ENCODE peak calls at places on chromosome 14, in nine cellular contexts. M, F, X, U, P, C, Q, K and L are unnamed samples.
A peak's percentile ranks its signal among the peaks of the same experiment; 100 is the strongest.

GRCh38 chr14:68141531-68142088 is 322.0 kb downstream of the RAD51B start:
- DNase-seq in M (peak; percentile 29), F (peak; percentile 42), X (no peak), U (no peak), P (no peak), C (peak; percentile 74), Q (no peak), K (no peak), L (no peak)

GRCh38 chr14:102090713-102091112 is 3.9 kb upstream of the HSP90AA1 start:
- DNase-seq in M (no peak), F (no peak), X (no peak), U (no peak), P (no peak), C (no peak), Q (no peak), K (no peak), L (no peak)

GRCh38 chr14:50342211-50343080 is 30.3 kb downstream of the DMAC2L start:
- DNase-seq in M (peak; percentile 75), F (peak; percentile 88), X (peak; percentile 39), U (peak; percentile 64), P (peak; percentile 82), C (peak; percentile 81), Q (peak; percentile 76), K (peak; percentile 61), L (no peak)

GRCh38 chr14:79278798-79279644 is 932.3 kb downstream of the DIO2 start:
- DNase-seq in M (peak; percentile 91), F (peak; percentile 93), X (peak; percentile 19), U (no peak), P (peak; percentile 98), C (peak; percentile 83), Q (peak; percentile 87), K (peak; percentile 39), L (no peak)

GRCh38 chr14:49924852-49925251 is 32.0 kb downstream of the ARF6 start:
- DNase-seq in M (no peak), F (no peak), X (no peak), U (no peak), P (no peak), C (no peak), Q (no peak), K (no peak), L (no peak)

GRCh38 chr14:103194256-103195045 is 71.2 kb downstream of the TNFAIP2 start:
- DNase-seq in M (no peak), F (peak; percentile 82), X (no peak), U (no peak), P (no peak), C (peak; percentile 81), Q (no peak), K (peak; percentile 49), L (no peak)

GRCh38 chr14:58607571-58608317 is 30.0 kb upstream of the DACT1 start:
- DNase-seq in M (peak; percentile 27), F (peak; percentile 40), X (no peak), U (no peak), P (no peak), C (peak; percentile 29), Q (no peak), K (no peak), L (no peak)

GRCh38 chr14:105328070-105328677 is 13.6 kb downstream of the PACS2 start:
- DNase-seq in M (no peak), F (no peak), X (no peak), U (no peak), P (peak; percentile 36), C (no peak), Q (no peak), K (no peak), L (no peak)

GRCh38 chr14:21999400-21999799 is 325.8 kb upstream of the OR4E1 start:
- DNase-seq in M (no peak), F (no peak), X (no peak), U (no peak), P (no peak), C (no peak), Q (no peak), K (no peak), L (no peak)

GRCh38 chr14:77653473-77653872 is 37.0 kb upstream of the SPTLC2 start:
- DNase-seq in M (no peak), F (no peak), X (no peak), U (no peak), P (peak; percentile 82), C (no peak), Q (no peak), K (no peak), L (no peak)

GRCh38 chr14:66514206-66514605 is 6.3 kb downstream of the GPHN start:
- DNase-seq in M (no peak), F (peak; percentile 48), X (no peak), U (no peak), P (no peak), C (peak; percentile 48), Q (no peak), K (no peak), L (no peak)

GRCh38 chr14:75969891-75970290 is 11.9 kb downstream of the TGFB3 start:
- DNase-seq in M (no peak), F (no peak), X (no peak), U (no peak), P (peak; percentile 48), C (no peak), Q (no peak), K (no peak), L (no peak)

GRCh38 chr14:61578745-61579144 is 116.6 kb upstream of the HIF1A start:
- DNase-seq in M (peak; percentile 29), F (peak; percentile 61), X (no peak), U (no peak), P (no peak), C (no peak), Q (no peak), K (no peak), L (no peak)

GRCh38 chr14:52473557-52473956 is 78.7 kb downstream of the TXNDC16 start:
- DNase-seq in M (peak; percentile 62), F (peak; percentile 76), X (no peak), U (no peak), P (no peak), C (peak; percentile 71), Q (no peak), K (no peak), L (peak; percentile 10)

GRCh38 chr14:26204362-26204953 is 393.4 kb downstream of the NOVA1 start:
- DNase-seq in M (peak; percentile 27), F (peak; percentile 12), X (no peak), U (no peak), P (no peak), C (peak; percentile 25), Q (no peak), K (no peak), L (no peak)

GRCh38 chr14:26200675-26201074 is 397.2 kb downstream of the NOVA1 start:
- DNase-seq in M (peak; percentile 15), F (peak; percentile 41), X (no peak), U (no peak), P (no peak), C (peak; percentile 9), Q (no peak), K (no peak), L (no peak)

GRCh38 chr14:26204954-26205479 is 392.8 kb downstream of the NOVA1 start:
- DNase-seq in M (peak; percentile 27), F (peak; percentile 31), X (no peak), U (no peak), P (peak; percentile 86), C (peak; percentile 30), Q (peak; percentile 65), K (peak; percentile 36), L (no peak)

GRCh38 chr14:26206640-26207039 is 391.2 kb downstream of the NOVA1 start:
- DNase-seq in M (no peak), F (no peak), X (no peak), U (no peak), P (no peak), C (no peak), Q (no peak), K (no peak), L (no peak)
- TF ChIP-seq CTCF in M (no peak), F (no peak), X (no peak), U (no peak), P (peak; percentile 30), C (no peak), Q (no peak), K (no peak), L (no peak)

DNA sequence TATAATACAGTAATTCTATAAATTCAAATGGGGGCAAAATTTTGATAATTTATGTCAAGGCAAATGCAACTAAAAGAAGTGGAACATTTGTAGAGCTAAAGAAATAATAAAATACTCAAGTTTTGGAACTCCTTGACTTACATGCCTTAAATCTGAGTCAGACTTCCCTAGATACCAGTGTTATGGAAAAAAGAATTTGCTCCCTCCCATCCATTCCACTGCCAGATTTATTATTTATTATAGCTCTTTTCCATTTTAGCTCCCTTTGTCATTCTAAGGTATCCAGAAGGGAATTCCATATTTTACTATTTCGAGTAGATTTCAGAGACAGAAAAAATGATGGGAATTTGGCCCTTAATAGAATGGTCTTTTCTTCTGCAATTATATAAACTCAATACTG is 44.0 kb downstream of the RHOJ start:
- DNase-seq in M (peak; percentile 36), F (peak; percentile 55), X (no peak), U (no peak), P (no peak), C (peak; percentile 51), Q (no peak), K (no peak), L (no peak)
- H3K4me3 ChIP-seq in M (no peak overlapping the region), F (no peak overlapping the region), X (no peak overlapping the region), U (no peak overlapping the region), P (no peak overlapping the region), C (no peak overlapping the region), Q (no peak overlapping the region), K (no peak overlapping the region), L (no peak overlapping the region)

DNA sequence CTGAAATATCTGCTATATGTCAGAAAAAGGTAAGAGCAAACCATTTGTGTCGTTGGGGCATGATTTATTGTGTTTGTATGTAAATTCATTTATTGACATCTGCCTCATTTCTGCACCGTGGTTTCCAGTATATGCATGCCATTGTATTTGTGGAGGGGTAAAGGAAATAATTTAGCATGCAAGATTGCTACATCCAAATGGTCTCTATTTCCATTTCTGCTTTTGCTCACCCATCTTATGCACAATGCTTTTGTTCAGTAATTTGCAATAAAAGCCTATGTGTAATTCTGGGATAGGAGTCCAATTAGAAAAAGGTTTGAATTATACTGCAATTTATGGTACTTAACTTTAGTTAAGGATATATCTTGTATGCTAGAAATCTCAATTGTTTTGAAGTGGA is 101.8 kb downstream of the UNC79 start:
- DNase-seq in M (no peak), F (no peak), X (no peak), U (no peak), P (no peak), C (no peak), Q (no peak), K (no peak), L (no peak)
- TF ChIP-seq CTCF in M (no peak), F (no peak), X (no peak), U (no peak), P (no peak), C (no peak), Q (no peak), K (no peak), L (no peak)

DNA sequence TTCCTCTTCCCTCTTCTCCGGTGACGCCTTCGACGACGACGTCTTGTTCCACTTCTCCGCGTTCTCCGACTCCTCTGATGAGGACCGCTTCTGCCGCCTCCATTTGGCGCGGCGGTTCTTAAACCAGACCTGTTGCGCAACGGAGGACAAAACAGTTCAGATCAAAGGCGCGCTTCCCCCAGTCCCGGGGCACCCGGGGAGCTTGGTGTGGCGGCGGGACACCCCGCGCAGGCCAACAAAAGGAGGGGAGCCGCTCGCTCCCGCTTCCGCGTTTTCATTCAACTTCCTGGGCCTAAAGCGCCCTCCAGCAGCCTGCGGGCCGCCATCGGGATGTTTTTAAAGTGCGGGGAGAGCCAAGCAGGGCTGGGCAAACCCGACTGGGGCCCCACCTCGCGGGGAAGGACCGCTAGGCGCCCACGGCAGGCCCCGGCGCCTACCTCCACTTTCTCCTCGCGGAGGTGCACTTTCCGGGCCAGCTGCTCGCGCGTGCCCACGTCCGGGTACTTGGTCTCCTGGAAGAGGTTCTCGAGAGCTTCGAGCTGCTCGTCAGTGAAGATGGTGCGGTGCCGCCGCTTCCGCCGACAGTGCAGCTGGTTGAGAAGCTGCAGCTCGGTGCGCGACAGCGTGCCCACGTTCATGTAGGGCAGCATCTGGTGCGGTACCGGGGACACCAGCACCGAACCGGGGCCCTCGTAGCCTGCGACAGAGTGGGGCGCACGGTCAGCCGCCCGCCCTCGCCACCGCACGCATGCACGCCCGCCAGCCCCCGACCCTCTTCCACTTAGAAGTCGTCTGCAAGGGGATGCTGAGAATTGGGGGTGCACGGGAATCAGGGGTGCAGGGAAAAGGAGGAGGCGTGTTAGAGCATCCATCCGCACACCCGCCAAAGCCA is 1.1 kb downstream of the GSC start:
- DNase-seq in M (no peak), F (no peak), X (no peak), U (no peak), P (peak; percentile 73), C (no peak), Q (no peak), K (peak; percentile 59), L (no peak)
- H3K4me3 ChIP-seq in M (no peak overlapping the region), F (no peak overlapping the region), X (peak overlapping the region; percentile 18), U (peak overlapping the region; percentile 30), P (peak overlapping the region; percentile 93), C (no peak overlapping the region), Q (peak overlapping the region; percentile 56), K (peak overlapping the region; percentile 63), L (no peak overlapping the region)